ENCODE peak calls at places on chromosomes 11 and 22, in eight cellular contexts. M, Q, J, N, U, Y, S and B are unnamed samples.

GRCh38 chr11:12411806-12412727 is 34.7 kb downstream of the PARVA start:
- DNase-seq in Y (no peak), S (peak; percentile 46), J (peak; percentile 78), M (peak; percentile 7), U (peak; percentile 25), N (peak; percentile 78), Q (peak; percentile 50), B (peak; percentile 69)

GRCh38 chr22:27108425-27109114 is 451.2 kb downstream of the MIAT start:
- DNase-seq in N (no peak), M (no peak), Y (no peak), S (peak; percentile 60), U (no peak), J (no peak), Q (no peak), B (no peak)

GRCh38 chr11:91664521-91664920 is 560.1 kb upstream of the FAT3 start:
- DNase-seq in M (no peak), J (no peak), U (no peak), Y (no peak), Q (peak; percentile 60), S (no peak), N (no peak), B (no peak)

GRCh38 chr11:65663634-65664200 is 1.0 kb upstream of the RELA start:
- DNase-seq in Q (peak; percentile 22), N (peak; percentile 84), M (no peak), Y (peak; percentile 62), J (peak; percentile 20), U (peak; percentile 66), S (peak; percentile 64), B (no peak)

GRCh38 chr22:37484115-37485005 is 1.8 kb downstream of the MFNG start:
- DNase-seq in S (peak; percentile 6), Q (no peak), Y (peak; percentile 70), M (peak; percentile 69), U (peak; percentile 98), N (peak; percentile 63), J (no peak), B (no peak)

GRCh38 chr11:62336949-62337681 is at the start of gene ASRGL1:
- DNase-seq in Q (peak; percentile 77), Y (peak; percentile 90), J (peak; percentile 80), U (peak; percentile 73), M (peak; percentile 68), N (peak; percentile 85), S (peak; percentile 91), B (no peak)

GRCh38 chr11:59866397-59866796 is at the start of gene TCN1:
- DNase-seq in S (no peak), N (no peak), J (no peak), M (no peak), U (no peak), Y (no peak), Q (no peak), B (no peak)

GRCh38 chr22:24398409-24398808 is 29.0 kb upstream of the ADORA2A start:
- DNase-seq in U (no peak), M (no peak), Y (no peak), S (no peak), N (no peak), Q (no peak), J (no peak), B (no peak)

GRCh38 chr22:46010951-46011626 is 34.1 kb upstream of the WNT7B start:
- DNase-seq in U (no peak), M (no peak), N (no peak), Q (no peak), S (peak; percentile 82), J (no peak), Y (no peak), B (no peak)

GRCh38 chr22:19797631-19798319 is 37.2 kb downstream of the TBX1 start:
- DNase-seq in S (no peak), N (no peak), U (no peak), M (no peak), Q (no peak), Y (no peak), J (no peak), B (no peak)

GRCh38 chr11:12715941-12716340 is 41.7 kb downstream of the TEAD1 start:
- DNase-seq in Q (no peak), J (no peak), U (no peak), M (no peak), S (no peak), N (peak; percentile 48), Y (no peak), B (no peak)

GRCh38 chr22:22878211-22878570 is 9.4 kb upstream of the IGLL5 start:
- DNase-seq in Q (no peak), U (no peak), S (no peak), Y (no peak), N (no peak), M (no peak), J (no peak), B (no peak)

GRCh38 chr22:40509401-40510134 is 127.0 kb downstream of the MRTFA start:
- DNase-seq in Y (peak; percentile 70), U (no peak), N (peak; percentile 78), M (no peak), J (no peak), S (peak; percentile 16), Q (no peak), B (no peak)

GRCh38 chr11:27839226-27839913 is 139.1 kb upstream of the BDNF start:
- DNase-seq in N (no peak), J (no peak), Y (no peak), Q (no peak), U (no peak), S (no peak), M (no peak), B (no peak)

GRCh38 chr22:16594026-16594425 is 1.4 kb upstream of the CCT8L2 start:
- DNase-seq in S (no peak), Y (no peak), U (no peak), Q (no peak), M (no peak), J (no peak), N (no peak), B (no peak)

GRCh38 chr11:58513747-58514367 is 6.0 kb upstream of the OR5B21 start:
- DNase-seq in U (no peak), N (peak; percentile 24), Q (peak; percentile 4), J (peak; percentile 54), M (no peak), Y (peak; percentile 22), S (peak; percentile 71), B (no peak)

GRCh38 chr11:84594602-84595001 is 1032.5 kb downstream of the DLG2 start:
- DNase-seq in Q (no peak), Y (no peak), J (no peak), N (no peak), M (no peak), U (no peak), S (no peak), B (no peak)

GRCh38 chr22:26172389-26172990 is 3.2 kb downstream of the SEZ6L start:
- DNase-seq in U (no peak), M (no peak), N (peak; percentile 9), Y (peak; percentile 37), S (peak; percentile 3), J (peak; percentile 70), Q (peak; percentile 56), B (no peak)